ENCODE peak calls at places on chromosomes 3 and 15, in six cellular contexts. F is transverse colon; Y is ovary; H is AG04450; Z is CD4-positive, alpha-beta T cell; N is T-helper 17 cell. M is an unnamed sample.

GRCh38 chr15:70095387-70096214 is 2.1 kb downstream of the TLE3 start:
- DNase-seq in F (peak; percentile 43), Y (peak; percentile 62), H (no peak), Z (no peak), N (peak; percentile 39), M (peak; percentile 70)

GRCh38 chr15:75117993-75118392 is 83.7 kb upstream of the C15orf39 start:
- DNase-seq in F (no peak), Y (no peak), H (no peak), Z (no peak), N (no peak), M (no peak)

GRCh38 chr3:112763258-112763657 is 83.4 kb downstream of the CD200R1L start:
- DNase-seq in F (no peak), Y (no peak), H (no peak), Z (no peak), N (no peak), M (no peak)

GRCh38 chr15:44735482-44736260 is 657 bp upstream of the TRIM69 start:
- DNase-seq in F (peak; percentile 35), Y (peak; percentile 66), H (no peak), Z (no peak), N (no peak), M (peak; percentile 67)

GRCh38 chr3:71152892-71153265 is 430.6 kb downstream of the FOXP1 start:
- DNase-seq in F (peak; percentile 75), Y (no peak), H (no peak), Z (no peak), N (no peak), M (no peak)

GRCh38 chr15:50225057-50225456 is 40.5 kb downstream of the HDC start:
- DNase-seq in F (no peak), Y (no peak), H (no peak), Z (no peak), N (no peak), M (no peak)

GRCh38 chr15:39075311-39075710 is 505.6 kb upstream of the THBS1 start:
- DNase-seq in F (no peak), Y (no peak), H (no peak), Z (no peak), N (no peak), M (no peak)

GRCh38 chr3:100155105-100155504 is 40.8 kb upstream of the FILIP1L start:
- DNase-seq in F (no peak), Y (no peak), H (no peak), Z (no peak), N (no peak), M (no peak)

GRCh38 chr3:144586382-144586781 is 614.8 kb downstream of the DIPK2A start:
- DNase-seq in F (no peak), Y (no peak), H (peak; percentile 23), Z (no peak), N (no peak), M (no peak)

GRCh38 chr3:175325440-175325839 is 466.3 kb downstream of the NAALADL2 start:
- DNase-seq in F (no peak), Y (no peak), H (no peak), Z (no peak), N (no peak), M (no peak)

GRCh38 chr3:6680119-6680806 is 180.7 kb upstream of the GRM7 start:
- DNase-seq in F (no peak), Y (no peak), H (no peak), Z (no peak), N (no peak), M (no peak)

GRCh38 chr15:27574541-27575054 is 524.5 kb downstream of the OCA2 start:
- DNase-seq in F (no peak), Y (no peak), H (no peak), Z (no peak), N (no peak), M (no peak)

GRCh38 chr15:27576576-27576975 is 522.5 kb downstream of the OCA2 start:
- DNase-seq in F (no peak), Y (no peak), H (no peak), Z (no peak), N (no peak), M (no peak)

GRCh38 chr15:27579738-27580137 is 519.4 kb downstream of the OCA2 start:
- DNase-seq in F (no peak), Y (no peak), H (no peak), Z (no peak), N (no peak), M (no peak)

GRCh38 chr15:27570746-27571145 is 528.4 kb downstream of the OCA2 start:
- DNase-seq in F (no peak), Y (no peak), H (no peak), Z (no peak), N (no peak), M (no peak)

GRCh38 chr15:27573800-27574485 is 525.2 kb downstream of the OCA2 start:
- DNase-seq in F (no peak), Y (no peak), H (no peak), Z (no peak), N (no peak), M (no peak)
- H3K9me3 ChIP-seq in F (no peaks in the 10 kb centered on the region), Y (no peaks in the 10 kb centered on the region), H (peaks cover 17% of the 10 kb centered on the region), Z (peaks cover 4% of the 10 kb centered on the region), N (no peaks in the 10 kb centered on the region), M (no peaks in the 10 kb centered on the region)

DNA sequence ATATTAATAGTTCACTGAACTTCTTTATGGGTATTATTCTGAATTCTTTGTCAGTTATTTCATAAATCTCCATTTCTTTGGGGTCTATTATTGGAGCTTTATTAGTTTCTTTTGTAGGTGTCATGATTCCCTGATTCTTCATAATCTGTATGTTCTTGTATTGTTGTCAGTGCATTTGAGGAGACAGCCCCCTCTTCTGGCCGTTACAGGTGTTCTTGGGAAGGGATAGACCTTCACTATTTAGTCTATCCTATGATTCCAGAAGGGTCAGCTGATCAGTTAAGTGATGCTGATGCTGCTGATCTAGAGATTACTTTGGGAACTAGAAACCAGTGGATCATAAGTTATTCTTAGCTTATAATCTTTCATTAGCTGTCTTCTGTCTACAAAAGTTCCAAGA is 34.9 kb downstream of the TMEM39A start:
- DNase-seq in F (no peak), Y (no peak), H (no peak), Z (no peak), N (no peak), M (no peak)
- H3K9me3 ChIP-seq in F (peaks cover 54% of the 10 kb centered on the region), Y (no peaks in the 10 kb centered on the region), H (peaks cover 9% of the 10 kb centered on the region), Z (peaks cover 57% of the 10 kb centered on the region), N (peaks cover 23% of the 10 kb centered on the region), M (no peaks in the 10 kb centered on the region)

DNA sequence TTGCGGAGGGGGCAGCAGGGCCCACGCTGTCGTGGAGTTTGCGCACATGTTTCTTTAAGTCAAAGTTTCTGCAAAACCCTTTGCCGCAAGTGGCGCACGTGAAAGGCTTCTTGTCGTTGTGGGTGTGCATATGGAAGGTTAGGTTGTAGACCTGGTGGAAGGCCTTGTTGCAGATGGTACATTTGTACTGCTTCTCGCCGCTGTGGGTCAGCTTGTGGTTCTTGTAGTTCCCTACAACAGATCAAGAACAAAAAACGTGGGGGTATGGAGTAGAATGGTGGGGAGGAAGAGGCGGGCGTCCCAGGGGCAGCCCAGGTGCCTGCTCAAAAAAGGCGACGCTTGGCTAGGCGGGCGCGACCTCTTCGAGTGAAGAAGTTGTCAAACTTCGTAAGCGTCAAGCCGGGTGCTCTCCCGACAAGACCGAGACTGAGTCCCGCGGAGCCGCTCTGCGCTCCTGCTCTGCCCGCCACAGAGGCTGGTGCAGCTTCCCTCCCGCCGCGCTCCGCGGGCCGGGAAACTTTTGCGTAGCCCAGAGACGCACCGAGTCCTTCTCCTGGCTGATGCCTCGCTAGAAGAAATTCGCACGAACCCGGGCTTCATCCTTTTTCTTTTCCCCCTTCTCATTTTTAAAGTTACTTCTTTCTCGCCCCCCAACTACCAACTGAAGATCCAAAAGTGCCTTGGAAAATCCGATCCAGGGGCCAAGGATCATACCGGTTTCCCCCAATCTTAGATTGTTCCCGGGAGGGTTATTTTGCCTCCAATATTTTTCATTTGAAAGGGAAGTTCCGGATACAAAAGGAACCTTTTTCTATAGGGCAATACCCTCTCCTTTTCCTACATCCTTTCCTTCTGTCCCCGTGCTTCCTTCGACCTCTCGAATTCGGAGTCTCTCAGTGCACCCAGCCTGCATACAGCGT is 3.0 kb downstream of the FEZF2 start:
- DNase-seq in F (no peak), Y (no peak), H (no peak), Z (no peak), N (no peak), M (no peak)
- H3K9me3 ChIP-seq in F (no peaks in the 10 kb centered on the region), Y (no peaks in the 10 kb centered on the region), H (peaks cover 3% of the 10 kb centered on the region), Z (no peaks in the 10 kb centered on the region), N (no peaks in the 10 kb centered on the region), M (no peaks in the 10 kb centered on the region)

DNA sequence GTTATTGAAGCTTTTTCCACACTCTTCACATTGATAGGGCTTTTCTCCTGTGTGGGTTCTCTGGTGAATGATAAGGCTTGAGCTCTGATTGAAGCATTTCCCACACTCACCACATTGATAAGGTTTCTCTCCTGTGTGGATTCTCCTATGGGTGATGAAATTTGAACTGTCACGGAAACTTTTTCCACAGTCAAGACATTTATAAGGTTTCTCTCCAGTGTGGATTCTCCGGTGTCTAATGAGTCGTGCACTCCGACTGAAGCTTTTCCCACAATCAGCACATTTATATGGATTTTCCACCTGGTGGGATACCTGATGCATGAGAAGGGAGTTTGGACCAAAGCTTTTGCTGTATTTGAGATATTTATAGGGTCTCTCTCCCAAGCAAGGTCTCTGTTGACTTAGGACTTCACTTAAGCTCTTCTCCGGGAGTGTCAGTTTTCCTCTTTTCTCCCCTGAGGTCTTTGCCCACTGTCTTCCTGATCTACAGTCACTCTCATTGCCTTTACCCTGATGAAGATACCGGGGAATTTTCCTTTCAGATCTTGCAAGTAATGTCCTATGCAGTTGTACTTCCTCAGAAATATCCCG is 9.4 kb downstream of the ZSCAN29 start:
- DNase-seq in F (no peak), Y (no peak), H (no peak), Z (no peak), N (no peak), M (no peak)
- H3K9me3 ChIP-seq in F (peaks cover 44% of the 10 kb centered on the region), Y (peaks cover 2% of the 10 kb centered on the region), H (peaks cover 42% of the 10 kb centered on the region), Z (peaks cover 58% of the 10 kb centered on the region), N (peaks cover 31% of the 10 kb centered on the region), M (no peaks in the 10 kb centered on the region)

GRCh38 chr3:1955750-1956149 is 142.9 kb upstream of the CNTN4 start:
- DNase-seq in F (no peak), Y (no peak), H (no peak), Z (no peak), N (no peak), M (no peak)

GRCh38 chr3:1953519-1953918 is 145.1 kb upstream of the CNTN4 start:
- DNase-seq in F (no peak), Y (no peak), H (no peak), Z (no peak), N (no peak), M (no peak)

GRCh38 chr3:1954632-1955031 is 144.0 kb upstream of the CNTN4 start:
- DNase-seq in F (no peak), Y (no peak), H (no peak), Z (no peak), N (no peak), M (no peak)

GRCh38 chr3:1960506-1960905 is 138.2 kb upstream of the CNTN4 start:
- DNase-seq in F (no peak), Y (no peak), H (no peak), Z (no peak), N (no peak), M (no peak)

DNA sequence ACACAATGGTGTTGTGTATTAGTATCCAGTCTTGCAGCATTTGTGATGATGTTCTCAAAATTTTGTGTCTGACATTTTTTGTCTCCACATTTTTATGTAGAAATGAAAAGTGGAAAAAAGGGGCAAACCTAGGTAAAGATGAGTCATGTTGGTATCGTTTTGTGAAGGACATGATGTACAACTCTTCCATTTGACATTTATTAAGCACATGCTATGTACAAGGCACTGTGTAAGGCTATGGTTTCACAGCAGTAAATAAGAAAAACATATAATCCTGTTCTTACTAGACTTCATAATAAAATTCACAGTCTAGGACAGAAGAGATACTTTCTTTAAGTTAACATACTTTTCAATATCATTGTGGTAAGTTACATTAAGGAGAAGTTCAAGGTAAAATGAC is 143.5 kb upstream of the CNTN4 start:
- DNase-seq in F (no peak), Y (no peak), H (no peak), Z (no peak), N (no peak), M (no peak)
- H3K9me3 ChIP-seq in F (no peaks in the 10 kb centered on the region), Y (no peaks in the 10 kb centered on the region), H (peaks cover 15% of the 10 kb centered on the region), Z (no peaks in the 10 kb centered on the region), N (no peaks in the 10 kb centered on the region), M (no peaks in the 10 kb centered on the region)